ENCODE peak calls at places on chromosomes 1 and 21, in six cellular contexts. C is CD4-positive, CD25-positive, alpha-beta regulatory T cell; T is RWPE2; R is suprapubic skin; X is GM23248; I is GM23338. B is an unnamed sample. For H3K4me1, the result is how much of the 10 kb centered on the place peaks cover.

GRCh38 chr1:173269490-173270230 is 62.5 kb upstream of the TNFSF4 start:
- DNase-seq in X (peak), C (no peak), I (peak), R (no peak), T (no peak), B (no peak)

GRCh38 chr1:20742671-20743070 is 10.2 kb upstream of the SH2D5 start:
- DNase-seq in X (peak), T (no peak), R (no peak), C (no peak), I (no peak), B (no peak)

GRCh38 chr21:35217504-35218060 is 168.5 kb upstream of the RUNX1 start:
- DNase-seq in C (no peak), X (peak), R (no peak), I (peak), T (peak), B (no peak)

GRCh38 chr1:160094291-160094625 is 4.2 kb downstream of the IGSF8 start:
- DNase-seq in X (no peak), T (no peak), R (no peak), I (no peak), C (no peak), B (no peak)

GRCh38 chr1:116062201-116062600 is 49.0 kb upstream of the MAB21L3 start:
- DNase-seq in T (no peak), X (peak), C (no peak), I (no peak), R (no peak), B (no peak)

GRCh38 chr1:42721926-42722325 is 18.1 kb downstream of the CLDN19 start:
- DNase-seq in T (no peak), C (no peak), I (no peak), X (no peak), R (peak), B (no peak)

GRCh38 chr1:93613895-93614294 is 67.7 kb downstream of the BCAR3 start:
- DNase-seq in T (no peak), X (peak), I (no peak), R (no peak), C (no peak), B (no peak)

GRCh38 chr1:172641492-172641891 is 17.4 kb upstream of the FASLG start:
- DNase-seq in I (no peak), R (no peak), X (no peak), T (no peak), C (no peak), B (no peak)

GRCh38 chr1:21329209-21329844 is 39.1 kb upstream of the ECE1 start:
- DNase-seq in T (no peak), R (no peak), I (peak), C (peak), X (no peak), B (peak)

GRCh38 chr1:41743361-41743760 is 175.4 kb downstream of the HIVEP3 start:
- DNase-seq in T (no peak), R (no peak), C (no peak), I (no peak), X (peak), B (no peak)

GRCh38 chr21:41641821-41642368 is 125.0 kb downstream of the RIPK4 start:
- DNase-seq in X (peak), R (no peak), I (no peak), T (peak), C (no peak), B (no peak)

GRCh38 chr1:25538165-25538860 is 5.1 kb upstream of the LDLRAP1 start:
- DNase-seq in X (no peak), C (no peak), T (no peak), R (no peak), I (no peak), B (no peak)

GRCh38 chr1:19312782-19313635 is 883 bp downstream of the SLC66A1 start:
- DNase-seq in R (no peak), C (no peak), T (peak), I (no peak), X (no peak), B (no peak)

GRCh38 chr1:39204441-39205081 is at the start of gene MACF1:
- DNase-seq in T (no peak), X (peak), C (no peak), R (peak), I (peak), B (no peak)

GRCh38 chr1:172898866-172899265 is 151.9 kb downstream of the TNFSF18 start:
- DNase-seq in C (no peak), X (no peak), I (no peak), R (no peak), T (no peak), B (no peak)

GRCh38 chr1:153841463-153841994 is 66.3 kb downstream of the SLC27A3 start:
- DNase-seq in R (no peak), C (no peak), X (peak), T (no peak), I (no peak), B (no peak)

GRCh38 chr1:158998781-158999161 is 10.9 kb upstream of the IFI16 start:
- DNase-seq in X (peak), I (peak), T (no peak), R (no peak), C (peak), B (peak)

GRCh38 chr1:42484382-42484781 is 21.3 kb downstream of the CCDC30 start:
- DNase-seq in X (peak), I (no peak), C (no peak), T (no peak), R (no peak), B (no peak)

GRCh38 chr1:30786264-30786991 is 28.9 kb upstream of the LAPTM5 start:
- DNase-seq in X (no peak), I (no peak), C (no peak), R (no peak), T (no peak), B (no peak)

GRCh38 chr1:154972517-154973343 is 1.8 kb upstream of the CKS1B start:
- DNase-seq in I (peak), X (peak), C (no peak), T (peak), R (peak), B (no peak)

GRCh38 chr1:244821134-244821533 is 14.3 kb upstream of the COX20 start:
- DNase-seq in X (no peak), T (no peak), C (no peak), I (no peak), R (no peak), B (no peak)

GRCh38 chr1:22444856-22445255 is 6.8 kb upstream of the ZBTB40 start:
- DNase-seq in T (no peak), R (no peak), C (no peak), X (no peak), I (no peak), B (no peak)

GRCh38 chr1:177780096-177780700 is 189.7 kb downstream of the SEC16B start:
- DNase-seq in C (no peak), I (peak), R (no peak), T (no peak), X (peak), B (no peak)

GRCh38 chr1:220631238-220631842 is 58.8 kb upstream of the C1orf115 start:
- DNase-seq in R (no peak), I (no peak), X (no peak), C (no peak), T (no peak), B (no peak)

GRCh38 chr1:6313382-6314265 is 52.7 kb upstream of the GPR153 start:
- DNase-seq in C (no peak), X (no peak), R (no peak), T (no peak), I (no peak), B (no peak)

GRCh38 chr1:178740491-178740890 is 15.4 kb downstream of the RALGPS2 start:
- DNase-seq in X (no peak), C (no peak), R (no peak), T (no peak), I (no peak), B (no peak)

GRCh38 chr1:223634423-223634822 is 31.1 kb downstream of the CAPN8 start:
- DNase-seq in C (no peak), T (no peak), X (no peak), I (no peak), R (no peak), B (no peak)

GRCh38 chr1:15680131-15680530 is 4.0 kb upstream of the PLEKHM2 start:
- DNase-seq in R (no peak), I (no peak), C (no peak), X (peak), T (peak), B (no peak)

GRCh38 chr21:28240586-28240985 is 752.1 kb downstream of the LTN1 start:
- DNase-seq in I (no peak), T (no peak), C (no peak), X (no peak), R (no peak), B (no peak)

GRCh38 chr21:32426066-32426465 is 13.6 kb downstream of the EVA1C start:
- DNase-seq in R (no peak), C (no peak), X (no peak), I (no peak), T (no peak), B (no peak)

GRCh38 chr1:155322571-155322952 is 1.9 kb downstream of the RUSC1 start:
- DNase-seq in I (peak), T (no peak), X (peak), R (no peak), C (no peak), B (no peak)

GRCh38 chr1:215459136-215459535 is 108.0 kb upstream of the KCTD3 start:
- DNase-seq in C (no peak), I (no peak), R (no peak), X (peak), T (no peak), B (no peak)

GRCh38 chr1:84737572-84737971 is 47.3 kb upstream of the SSX2IP start:
- DNase-seq in R (no peak), X (no peak), T (no peak), C (no peak), I (no peak), B (no peak)

GRCh38 chr1:172487550-172487949 is 43.7 kb upstream of the PIGC start:
- DNase-seq in T (no peak), X (no peak), I (no peak), C (no peak), R (no peak), B (no peak)

GRCh38 chr1:62784509-62785365 is 805 bp downstream of the ATG4C start:
- DNase-seq in I (no peak), C (peak), T (no peak), X (peak), R (no peak), B (no peak)

GRCh38 chr1:21670059-21670881 is 1.1 kb upstream of the RAP1GAP start:
- DNase-seq in C (no peak), X (peak), R (no peak), T (no peak), I (peak), B (no peak)

GRCh38 chr1:210259496-210259895 is 26.9 kb downstream of the SERTAD4 start:
- DNase-seq in R (no peak), I (no peak), T (no peak), C (no peak), X (peak), B (no peak)

GRCh38 chr1:65284229-65284628 is 25.1 kb upstream of the DNAJC6 start:
- DNase-seq in T (no peak), X (no peak), C (no peak), I (no peak), R (no peak), B (no peak)
- H3K4me1 ChIP-seq in T (under half), X (under half), C (under half), I (under half), R (under half), B (under half)

DNA sequence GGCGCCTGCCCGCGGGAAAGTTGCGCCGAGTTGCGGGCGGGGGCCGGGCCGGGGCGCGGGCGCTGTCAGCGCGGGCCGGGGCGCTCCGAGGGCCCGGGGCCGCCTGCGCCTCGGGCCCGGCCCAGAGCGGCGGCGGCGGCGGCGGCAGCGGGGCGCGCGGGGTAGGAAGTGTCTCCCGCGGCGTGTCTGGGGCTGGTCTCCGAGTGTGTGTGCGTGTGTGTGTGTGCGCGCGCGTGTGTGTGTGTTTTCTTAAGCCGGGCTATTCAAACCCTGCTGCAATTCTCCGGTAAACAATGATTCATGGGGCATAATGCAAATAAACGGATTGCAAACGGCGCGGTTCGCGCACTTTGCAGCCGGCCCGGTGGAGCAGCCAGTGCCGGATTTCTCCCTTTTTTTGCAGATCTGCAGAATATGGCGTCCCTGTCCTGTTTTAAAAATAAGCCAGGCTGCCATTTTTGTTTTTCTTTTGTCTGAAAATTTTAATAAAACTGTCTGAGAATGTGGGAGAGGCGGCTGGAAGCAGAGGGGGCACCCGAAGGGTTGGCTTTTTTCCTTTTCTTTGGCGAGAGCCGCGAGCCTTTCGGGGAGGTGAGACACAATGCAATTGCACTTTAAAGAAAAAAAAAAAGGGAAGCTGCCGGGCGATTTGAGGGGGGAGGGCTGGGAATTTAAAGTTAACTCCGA is 552 bp downstream of the ZNF362 start:
- DNase-seq in R (no peak), T (no peak), C (peak), I (peak), X (peak), B (peak)
- H3K4me1 ChIP-seq in R (half or more), T (under half), C (under half), I (under half), X (under half), B (under half)

GRCh38 chr1:203666621-203667020 is 40.0 kb downstream of the ATP2B4 start:
- DNase-seq in T (no peak), R (no peak), C (no peak), X (peak), I (no peak), B (no peak)
- H3K4me1 ChIP-seq in T (under half), R (half or more), C (half or more), X (half or more), I (under half), B (half or more)

GRCh38 chr21:45326834-45327457 is 39.3 kb upstream of the POFUT2 start:
- DNase-seq in T (peak), C (no peak), I (no peak), X (no peak), R (peak), B (no peak)

GRCh38 chr21:45325206-45326168 is 37.8 kb upstream of the POFUT2 start:
- DNase-seq in R (peak), I (no peak), C (no peak), X (no peak), T (peak), B (no peak)

GRCh38 chr21:45324430-45325205 is 36.9 kb upstream of the POFUT2 start:
- DNase-seq in C (no peak), I (no peak), X (no peak), T (peak), R (peak), B (no peak)

GRCh38 chr21:45327458-45328197 is 39.9 kb upstream of the POFUT2 start:
- DNase-seq in X (no peak), C (no peak), T (peak), I (no peak), R (peak), B (no peak)

DNA sequence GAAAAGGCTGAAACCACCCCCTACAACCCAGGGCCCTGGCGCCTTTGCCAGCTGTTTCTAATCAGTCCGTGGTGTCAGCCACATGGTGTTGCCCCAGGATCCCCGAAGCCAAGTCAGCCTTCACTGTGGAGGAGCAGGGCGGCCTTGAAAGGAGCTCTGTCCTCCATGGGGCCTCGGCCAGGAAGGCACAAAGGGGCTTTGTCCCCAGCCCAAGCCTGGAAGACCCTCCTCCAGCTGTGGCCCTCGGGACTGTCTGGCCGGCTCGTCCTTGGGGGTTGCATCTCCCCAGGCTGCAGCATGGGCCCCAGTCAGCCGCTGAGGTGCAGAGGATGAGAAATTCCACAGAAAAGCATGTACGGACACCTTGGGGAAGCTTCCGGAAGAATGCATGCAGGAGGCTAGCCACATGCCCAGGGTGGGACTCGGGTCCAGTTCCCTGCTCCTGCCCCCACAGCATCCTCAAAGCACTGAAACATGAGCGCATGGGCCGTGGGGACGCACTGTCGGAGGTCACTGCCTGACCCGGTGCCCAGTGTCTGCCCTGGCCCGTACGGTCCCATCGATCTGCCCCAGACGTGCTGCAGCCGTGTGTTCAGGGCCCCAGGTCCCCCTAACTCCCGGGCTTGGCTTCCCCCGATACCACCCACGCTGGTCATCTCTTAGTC is 38.6 kb upstream of the POFUT2 start:
- DNase-seq in T (peak), C (no peak), X (peak), I (no peak), R (peak), B (no peak)
- H3K4me1 ChIP-seq in T (under half), C (under half), X (under half), I (under half), R (under half), B (under half)

DNA sequence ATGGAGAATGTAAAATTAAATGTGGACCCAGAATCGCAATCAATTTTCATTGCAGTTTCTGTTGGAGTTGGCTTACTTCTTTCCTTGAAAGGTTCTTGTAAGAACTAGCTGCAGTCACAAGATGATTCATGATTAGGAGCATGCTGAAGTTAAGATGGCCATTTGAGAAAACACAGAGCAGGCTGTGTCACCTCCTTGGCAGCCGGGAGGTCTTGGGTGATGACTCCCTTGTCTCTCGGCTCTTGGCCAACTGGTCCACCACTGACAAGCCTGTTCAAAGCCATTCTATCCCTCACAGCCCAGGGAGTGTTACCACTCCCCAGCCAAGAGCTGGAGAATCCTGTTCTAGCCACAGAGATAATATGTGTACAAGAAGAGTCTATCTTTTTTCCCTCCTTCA is 40.6 kb downstream of the OPTC start:
- DNase-seq in X (peak), T (peak), I (no peak), R (no peak), C (no peak), B (no peak)
- H3K4me1 ChIP-seq in X (under half), T (under half), I (under half), R (under half), C (under half), B (under half)

DNA sequence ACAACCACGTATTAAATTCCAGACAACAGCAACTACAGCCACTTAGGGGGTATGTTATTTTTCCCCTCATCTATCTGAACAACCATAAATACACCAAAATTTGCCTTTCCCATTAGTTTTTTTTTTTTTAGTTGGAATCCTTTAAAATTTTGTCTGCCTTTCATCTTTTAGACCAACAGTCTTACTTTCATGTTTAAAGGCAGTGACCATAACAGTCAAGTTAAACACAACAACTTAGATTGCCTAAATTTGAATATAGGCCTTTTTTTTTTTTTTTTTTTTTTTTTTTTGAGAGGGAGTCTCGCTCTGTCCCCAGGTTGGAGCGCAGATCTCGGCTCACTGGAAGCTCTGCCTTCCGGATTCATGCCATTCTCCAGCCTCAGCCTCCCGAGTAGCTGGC is 3.4 kb downstream of the GPBP1L1 start:
- DNase-seq in X (no peak), R (no peak), C (no peak), T (no peak), I (no peak), B (no peak)
- H3K4me1 ChIP-seq in X (under half), R (half or more), C (half or more), T (under half), I (under half), B (half or more)

GRCh38 chr1:12172959-12173358 is 6.2 kb downstream of the TNFRSF1B start:
- DNase-seq in R (no peak), C (no peak), I (no peak), T (no peak), X (no peak), B (no peak)
- H3K4me1 ChIP-seq in R (half or more), C (half or more), I (under half), T (under half), X (under half), B (half or more)

DNA sequence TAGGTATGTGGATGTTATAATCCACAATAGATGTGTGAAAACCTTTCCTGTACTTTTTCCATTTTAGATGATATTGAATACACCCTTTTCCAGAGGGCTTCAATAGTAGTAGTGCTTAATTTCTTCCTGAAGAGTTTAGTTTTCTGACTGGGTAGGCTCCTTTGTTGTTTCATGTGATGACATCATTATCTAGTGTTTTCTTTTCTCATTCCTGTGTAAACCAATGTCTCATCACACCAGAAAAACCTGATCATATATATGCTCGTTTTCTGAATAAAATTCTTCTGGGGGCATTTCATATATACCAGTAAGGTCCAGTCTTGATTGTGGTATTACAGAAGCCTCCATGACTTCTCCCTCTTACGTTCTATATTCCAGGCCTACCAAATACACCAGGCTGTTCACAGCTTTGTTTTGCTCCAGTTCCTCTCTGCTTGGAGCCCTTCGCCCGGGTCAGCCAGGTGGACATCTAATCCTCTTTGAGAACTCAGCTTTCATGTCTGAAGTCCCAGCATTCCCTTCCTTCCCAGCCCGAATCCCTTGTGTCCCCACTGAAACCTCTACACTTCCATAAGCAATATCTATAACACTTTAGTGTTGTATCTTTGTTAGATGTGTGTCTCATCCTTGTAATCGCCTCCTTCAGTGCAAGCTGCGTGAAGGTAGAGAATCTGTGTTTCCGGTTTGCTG is 1.8 kb downstream of the RNF11 start:
- DNase-seq in I (peak), T (no peak), X (peak), R (no peak), C (no peak), B (no peak)
- H3K4me1 ChIP-seq in I (under half), T (under half), X (under half), R (half or more), C (half or more), B (half or more)